ENCODE peak calls at places on chromosome 15, in seven cellular contexts. One of them, this sample, is unnamed.

GRCh38 chr15:69663982-69664381 is 211.4 kb downstream of the RPLP1 start:
- DNase-seq in A549: peak
- DNase-seq in lung: no peak
- DNase-seq in AG04449: no peak
- DNase-seq in AG04450: no peak
- DNase-seq in fibroblast of the aortic adventitia: no peak
- DNase-seq in WERI-Rb-1: no peak
- DNase-seq in this sample: no peak

GRCh38 chr15:79592126-79592525 is 160.0 kb downstream of the MINAR1 start:
- DNase-seq in A549: no peak
- DNase-seq in lung: no peak
- DNase-seq in AG04449: no peak
- DNase-seq in AG04450: no peak
- DNase-seq in fibroblast of the aortic adventitia: no peak
- DNase-seq in WERI-Rb-1: no peak
- DNase-seq in this sample: no peak

GRCh38 chr15:85306946-85307686 is 73.3 kb upstream of the AKAP13 start:
- DNase-seq in A549: no peak
- DNase-seq in lung: no peak
- DNase-seq in AG04449: no peak
- DNase-seq in AG04450: no peak
- DNase-seq in fibroblast of the aortic adventitia: no peak
- DNase-seq in WERI-Rb-1: no peak
- DNase-seq in this sample: no peak

GRCh38 chr15:39833515-39833981 is 50.9 kb upstream of the FSIP1 start:
- DNase-seq in A549: no peak
- DNase-seq in lung: no peak
- DNase-seq in AG04449: peak
- DNase-seq in AG04450: no peak
- DNase-seq in fibroblast of the aortic adventitia: peak
- DNase-seq in WERI-Rb-1: no peak
- DNase-seq in this sample: no peak

GRCh38 chr15:82680200-82681102 is 29.2 kb downstream of the AP3B2 start:
- DNase-seq in A549: peak
- DNase-seq in lung: peak
- DNase-seq in AG04449: no peak
- DNase-seq in AG04450: no peak
- DNase-seq in fibroblast of the aortic adventitia: no peak
- DNase-seq in WERI-Rb-1: peak
- DNase-seq in this sample: no peak

GRCh38 chr15:77541421-77542181 is 91.1 kb downstream of the LINGO1 start:
- DNase-seq in A549: no peak
- DNase-seq in lung: peak
- DNase-seq in AG04449: no peak
- DNase-seq in AG04450: no peak
- DNase-seq in fibroblast of the aortic adventitia: peak
- DNase-seq in WERI-Rb-1: no peak
- DNase-seq in this sample: peak

GRCh38 chr15:64046347-64047153 is at the start of gene DAPK2:
- DNase-seq in A549: peak
- DNase-seq in lung: peak
- DNase-seq in AG04449: no peak
- DNase-seq in AG04450: no peak
- DNase-seq in fibroblast of the aortic adventitia: peak
- DNase-seq in WERI-Rb-1: peak
- DNase-seq in this sample: no peak

GRCh38 chr15:60548101-60548500 is 69.2 kb upstream of the ICE2 start:
- DNase-seq in A549: no peak
- DNase-seq in lung: no peak
- DNase-seq in AG04449: no peak
- DNase-seq in AG04450: no peak
- DNase-seq in fibroblast of the aortic adventitia: no peak
- DNase-seq in WERI-Rb-1: no peak
- DNase-seq in this sample: no peak

GRCh38 chr15:90609254-90610185 is 79.8 kb downstream of the CRTC3 start:
- DNase-seq in A549: no peak
- DNase-seq in lung: no peak
- DNase-seq in AG04449: no peak
- DNase-seq in AG04450: peak
- DNase-seq in fibroblast of the aortic adventitia: no peak
- DNase-seq in WERI-Rb-1: no peak
- DNase-seq in this sample: no peak

GRCh38 chr15:95439812-95440380 is 890.6 kb upstream of the NR2F2 start:
- DNase-seq in A549: no peak
- DNase-seq in lung: no peak
- DNase-seq in AG04449: no peak
- DNase-seq in AG04450: no peak
- DNase-seq in fibroblast of the aortic adventitia: peak
- DNase-seq in WERI-Rb-1: peak
- DNase-seq in this sample: peak

GRCh38 chr15:75049392-75049791 is 26.0 kb downstream of the PPCDC start:
- DNase-seq in A549: no peak
- DNase-seq in lung: peak
- DNase-seq in AG04449: no peak
- DNase-seq in AG04450: no peak
- DNase-seq in fibroblast of the aortic adventitia: peak
- DNase-seq in WERI-Rb-1: no peak
- DNase-seq in this sample: peak

GRCh38 chr15:65460948-65461347 is 38.2 kb upstream of the IGDCC4 start:
- DNase-seq in A549: no peak
- DNase-seq in lung: no peak
- DNase-seq in AG04449: no peak
- DNase-seq in AG04450: no peak
- DNase-seq in fibroblast of the aortic adventitia: no peak
- DNase-seq in WERI-Rb-1: no peak
- DNase-seq in this sample: peak

GRCh38 chr15:80904941-80905532 is 84.6 kb downstream of the MESD start:
- DNase-seq in A549: no peak
- DNase-seq in lung: no peak
- DNase-seq in AG04449: no peak
- DNase-seq in AG04450: no peak
- DNase-seq in fibroblast of the aortic adventitia: no peak
- DNase-seq in WERI-Rb-1: no peak
- DNase-seq in this sample: no peak

GRCh38 chr15:85005319-85005718 is 23.7 kb downstream of the PDE8A start:
- DNase-seq in A549: no peak
- DNase-seq in lung: no peak
- DNase-seq in AG04449: no peak
- DNase-seq in AG04450: no peak
- DNase-seq in fibroblast of the aortic adventitia: peak
- DNase-seq in WERI-Rb-1: no peak
- DNase-seq in this sample: no peak

GRCh38 chr15:97502038-97502437 is 458.5 kb upstream of the ARRDC4 start:
- DNase-seq in A549: no peak
- DNase-seq in lung: no peak
- DNase-seq in AG04449: no peak
- DNase-seq in AG04450: no peak
- DNase-seq in fibroblast of the aortic adventitia: peak
- DNase-seq in WERI-Rb-1: no peak
- DNase-seq in this sample: peak

DNA sequence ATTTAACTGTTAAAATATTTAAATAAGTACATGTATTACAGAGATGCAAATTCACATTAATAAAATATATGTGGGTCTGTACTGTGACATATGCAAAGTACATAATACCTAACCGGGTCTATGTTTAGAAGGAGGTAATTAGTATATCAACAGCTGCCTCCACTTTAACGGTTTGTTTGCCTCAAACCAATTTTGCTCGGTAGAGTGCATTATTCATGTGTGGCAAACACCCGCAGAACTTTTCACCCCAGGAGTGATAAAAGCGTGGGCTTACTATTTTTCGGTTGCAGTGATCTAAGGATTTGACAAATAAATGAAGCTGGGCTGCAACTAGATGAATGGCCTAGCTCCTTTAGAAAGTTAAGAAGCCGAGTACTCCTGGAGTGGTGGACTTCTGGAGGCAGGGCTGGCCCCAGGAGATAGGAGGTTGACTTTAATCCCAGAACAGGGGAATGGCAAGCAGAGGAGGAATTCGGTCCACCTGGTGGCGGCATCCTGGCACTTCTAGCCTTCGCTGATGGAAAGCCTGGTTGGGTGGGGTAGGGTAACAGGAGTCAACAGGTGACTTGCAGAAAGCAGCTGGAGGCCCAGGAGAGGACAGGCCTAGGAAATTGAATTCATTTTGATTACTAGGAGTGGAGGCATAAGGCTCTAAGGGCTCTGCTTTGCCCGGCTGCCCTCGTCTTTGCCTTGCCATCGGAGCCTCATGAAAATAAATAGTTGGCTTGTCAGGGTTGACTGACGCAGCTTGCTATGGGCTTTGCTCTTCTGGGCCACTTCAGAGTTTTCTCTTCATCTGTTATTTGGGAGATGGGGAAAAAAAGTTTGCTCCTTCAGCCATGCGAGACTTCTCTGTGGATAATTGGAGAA is 2.4 kb downstream of the SLCO3A1 start:
- DNase-seq in A549: peak
- DNase-seq in lung: peak
- DNase-seq in AG04449: no peak
- DNase-seq in AG04450: no peak
- DNase-seq in fibroblast of the aortic adventitia: no peak
- DNase-seq in WERI-Rb-1: peak
- DNase-seq in this sample: no peak
- H3K4me3 ChIP-seq in A549: no peak
- H3K4me3 ChIP-seq in lung: no peak
- H3K4me3 ChIP-seq in AG04449: no peak
- H3K4me3 ChIP-seq in AG04450: no peak
- H3K4me3 ChIP-seq in fibroblast of the aortic adventitia: no peak
- H3K4me3 ChIP-seq in WERI-Rb-1: no peak
- H3K4me3 ChIP-seq in this sample: no peak

DNA sequence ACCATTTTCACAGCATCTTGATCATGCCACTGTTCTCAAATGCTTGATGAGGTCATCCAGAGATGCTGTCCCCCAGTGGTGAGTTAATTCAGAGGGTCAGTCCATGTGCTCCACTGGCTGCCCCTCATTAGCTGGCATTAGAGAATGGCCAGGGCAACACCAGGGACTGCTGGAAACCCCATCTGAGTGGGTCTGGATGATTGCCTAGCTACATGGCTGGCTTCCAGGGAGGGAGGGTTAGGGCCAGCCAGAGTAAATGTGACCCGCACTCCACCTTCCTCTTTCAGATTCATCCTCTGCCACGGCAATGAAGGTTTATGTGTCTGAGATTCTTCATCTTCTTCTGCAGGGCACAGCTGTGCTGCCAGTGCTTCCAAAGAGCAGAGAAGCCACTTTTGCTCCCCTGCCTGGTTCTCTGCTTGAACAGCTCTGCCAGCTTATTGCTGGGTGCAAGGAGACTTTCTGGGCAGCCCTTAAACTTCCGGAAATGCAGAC is 391.9 kb downstream of the OCA2 start:
- DNase-seq in A549: no peak
- DNase-seq in lung: no peak
- DNase-seq in AG04449: no peak
- DNase-seq in AG04450: no peak
- DNase-seq in fibroblast of the aortic adventitia: no peak
- DNase-seq in WERI-Rb-1: no peak
- DNase-seq in this sample: no peak
- TF ChIP-seq CTCF in A549: no peak
- TF ChIP-seq CTCF in lung: no peak
- TF ChIP-seq CTCF in AG04449: no peak
- TF ChIP-seq CTCF in AG04450: no peak
- TF ChIP-seq CTCF in fibroblast of the aortic adventitia: no peak
- TF ChIP-seq CTCF in WERI-Rb-1: no peak
- TF ChIP-seq CTCF in this sample: no peak

DNA sequence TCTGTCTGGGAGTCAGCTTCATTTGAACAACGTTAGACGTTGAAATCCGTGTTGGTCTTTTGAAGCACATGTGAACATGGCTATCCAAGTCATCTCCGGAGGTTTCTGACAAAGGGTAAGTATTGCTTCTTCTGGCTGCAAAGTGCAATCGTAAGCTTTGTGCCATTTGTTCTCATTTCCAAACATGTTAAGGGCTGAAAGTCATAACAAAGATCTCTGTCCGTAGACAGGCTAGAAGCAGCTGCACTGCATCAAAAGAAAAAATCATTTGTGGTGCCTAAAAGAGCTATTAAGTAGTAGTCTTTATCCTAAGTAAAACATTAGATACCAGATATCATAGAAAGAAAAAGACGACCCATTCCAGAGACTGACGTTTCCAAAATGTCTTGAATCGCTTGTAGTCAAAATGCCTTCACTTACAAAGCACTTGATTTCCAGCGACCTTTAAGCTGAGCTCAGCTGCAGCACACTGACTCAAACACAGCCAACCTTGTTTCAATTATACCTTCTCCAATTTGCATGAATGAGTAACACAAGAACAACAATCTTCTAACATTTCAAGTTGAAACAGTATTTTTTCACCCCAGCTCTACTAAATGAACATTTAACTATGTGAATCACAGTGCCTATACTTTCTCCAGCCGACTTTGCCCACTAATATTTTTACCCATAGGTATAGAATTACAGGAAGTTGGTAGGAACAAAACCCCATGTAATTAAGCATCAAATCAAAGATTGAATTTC is 76.6 kb downstream of the NEDD4 start:
- DNase-seq in A549: no peak
- DNase-seq in lung: no peak
- DNase-seq in AG04449: peak
- DNase-seq in AG04450: peak
- DNase-seq in fibroblast of the aortic adventitia: peak
- DNase-seq in WERI-Rb-1: no peak
- DNase-seq in this sample: no peak
- H3K4me3 ChIP-seq in A549: peak
- H3K4me3 ChIP-seq in lung: no peak
- H3K4me3 ChIP-seq in AG04449: peak
- H3K4me3 ChIP-seq in AG04450: peak
- H3K4me3 ChIP-seq in fibroblast of the aortic adventitia: peak
- H3K4me3 ChIP-seq in WERI-Rb-1: no peak
- H3K4me3 ChIP-seq in this sample: no peak

DNA sequence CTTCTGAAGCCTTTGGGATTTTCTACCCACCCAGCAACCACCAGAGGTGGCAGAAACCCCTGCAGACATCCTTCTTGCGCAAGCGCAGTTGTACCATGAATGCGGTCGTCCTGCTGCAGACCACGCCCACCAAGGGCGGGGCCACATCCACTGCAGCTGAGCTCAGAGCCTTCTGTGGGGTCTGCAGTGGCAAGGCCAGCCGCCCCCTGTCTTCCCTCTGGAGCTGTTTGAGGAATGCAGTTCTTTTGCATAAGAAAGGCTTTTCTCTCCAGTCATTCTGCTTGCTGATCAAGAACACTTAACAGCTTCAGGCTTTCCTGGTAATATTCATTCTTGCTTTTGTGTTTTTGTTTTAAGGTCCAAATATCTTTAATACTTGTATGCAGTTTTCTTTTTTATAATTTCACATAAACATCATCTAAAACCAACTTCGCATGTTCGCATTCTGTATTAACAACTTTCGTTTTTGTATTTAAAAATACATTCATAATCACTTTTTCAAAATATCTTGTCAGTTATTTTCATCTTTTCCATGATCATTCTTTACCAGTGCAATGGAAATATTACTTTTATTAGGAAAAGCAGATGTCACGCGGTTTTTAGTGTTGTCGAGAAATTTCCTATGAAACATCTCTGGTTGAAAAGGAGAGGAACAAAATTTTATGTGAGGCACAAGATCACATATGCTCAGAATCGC is 98.2 kb upstream of the SNRPN start:
- DNase-seq in A549: no peak
- DNase-seq in lung: no peak
- DNase-seq in AG04449: no peak
- DNase-seq in AG04450: peak
- DNase-seq in fibroblast of the aortic adventitia: no peak
- DNase-seq in WERI-Rb-1: no peak
- DNase-seq in this sample: peak
- TF ChIP-seq CTCF in A549: no peak
- TF ChIP-seq CTCF in lung: no peak
- TF ChIP-seq CTCF in AG04449: no peak
- TF ChIP-seq CTCF in AG04450: peak
- TF ChIP-seq CTCF in fibroblast of the aortic adventitia: no peak
- TF ChIP-seq CTCF in WERI-Rb-1: no peak
- TF ChIP-seq CTCF in this sample: peak

This sample was measured in retinal pigment epithelial cell.